ENCODE peak calls at places on chromosomes 1 and 21, in six cellular contexts. L is kidney epithelial cell, E is choroid plexus epithelial cell, P is WTC11, Q is uterus, X is IMR-90. N is an unnamed sample.

GRCh38 chr1:165637427-165637826 is 6.4 kb downstream of the MGST3 start:
- DNase-seq in L (no peak), E (peak), P (no peak), Q (no peak), X (peak), N (peak)

GRCh38 chr1:201143726-201144635 is 10.3 kb downstream of the TMEM9 start:
- DNase-seq in L (no peak), E (no peak), P (no peak), Q (no peak), X (no peak), N (no peak)

GRCh38 chr1:230494514-230494913 is 68.4 kb upstream of the PGBD5 start:
- DNase-seq in L (no peak), E (no peak), P (no peak), Q (no peak), X (no peak), N (no peak)

GRCh38 chr1:59427155-59427554 is 130.3 kb downstream of the FGGY start:
- DNase-seq in L (peak), E (no peak), P (no peak), Q (no peak), X (peak), N (no peak)

GRCh38 chr1:220099826-220100225 is 5.9 kb downstream of the IARS2 start:
- DNase-seq in L (no peak), E (no peak), P (no peak), Q (no peak), X (no peak), N (no peak)

GRCh38 chr1:110750446-110751029 is 75.8 kb upstream of the KCNA3 start:
- DNase-seq in L (no peak), E (no peak), P (no peak), Q (no peak), X (no peak), N (no peak)

GRCh38 chr1:182357913-182358312 is 33.7 kb downstream of the GLUL start:
- DNase-seq in L (no peak), E (no peak), P (no peak), Q (no peak), X (no peak), N (no peak)

GRCh38 chr1:214354440-214355148 is 73.6 kb downstream of the SMYD2 start:
- DNase-seq in L (no peak), E (no peak), P (no peak), Q (no peak), X (peak), N (no peak)

GRCh38 chr1:49630156-49630555 is 393.6 kb downstream of the AGBL4 start:
- DNase-seq in L (no peak), E (peak), P (no peak), Q (no peak), X (no peak), N (no peak)

GRCh38 chr1:44267438-44267837 is 54.2 kb downstream of the DMAP1 start:
- DNase-seq in L (no peak), E (no peak), P (no peak), Q (no peak), X (no peak), N (no peak)

GRCh38 chr1:184387871-184388670 is 1.2 kb downstream of the C1orf21 start:
- DNase-seq in L (peak), E (peak), P (no peak), Q (peak), X (peak), N (peak)

GRCh38 chr1:5831600-5832335 is 160.5 kb downstream of the NPHP4 start:
- DNase-seq in L (no peak), E (no peak), P (peak), Q (no peak), X (no peak), N (no peak)

GRCh38 chr1:38623529-38623928 is 236.0 kb downstream of the RRAGC start:
- DNase-seq in L (no peak), E (no peak), P (no peak), Q (no peak), X (no peak), N (no peak)
- TF ChIP-seq CTCF in L (no peak), E (no peak), P (no peak), Q (no peak), X (no peak), N (no peak)

DNA sequence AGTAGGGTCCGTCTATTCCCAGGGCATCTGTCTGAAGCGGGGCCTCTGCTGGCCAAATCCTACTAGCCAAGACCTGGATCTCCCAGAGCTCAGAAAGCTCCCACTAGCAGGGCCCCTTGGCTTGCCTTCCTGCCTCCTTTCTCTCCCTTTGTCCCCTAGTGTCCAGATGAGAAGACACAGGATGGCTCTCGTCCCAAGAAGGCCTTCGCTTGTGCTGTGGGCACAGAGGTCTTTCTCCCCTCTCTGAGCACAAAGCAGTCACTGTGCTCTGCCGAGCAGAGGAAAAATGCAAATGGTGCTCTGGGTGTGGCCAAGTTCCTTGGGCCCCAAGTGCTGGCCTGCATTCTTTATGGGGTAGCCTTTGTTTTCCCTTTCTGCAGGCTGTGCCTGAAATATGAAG is 13.0 kb upstream of the GPR137B start:
- DNase-seq in L (no peak), E (no peak), P (peak), Q (no peak), X (no peak), N (no peak)
- TF ChIP-seq CTCF in L (no peak), E (no peak), P (no peak), Q (no peak), X (no peak), N (no peak)

GRCh38 chr1:164534863-164535590 is 24.0 kb upstream of the PBX1 start:
- DNase-seq in L (no peak), E (no peak), P (no peak), Q (no peak), X (no peak), N (no peak)
- TF ChIP-seq CTCF in L (no peak), E (no peak), P (no peak), Q (no peak), X (no peak), N (no peak)

GRCh38 chr1:224734261-224734935 is 118.3 kb downstream of the CNIH3 start:
- DNase-seq in L (no peak), E (no peak), P (peak), Q (no peak), X (no peak), N (no peak)
- TF ChIP-seq CTCF in L (no peak), E (peak), P (no peak), Q (no peak), X (no peak), N (no peak)

GRCh38 chr21:25561668-25562641 is 45.3 kb downstream of the MRPL39 start:
- DNase-seq in L (no peak), E (peak), P (peak), Q (peak), X (peak), N (peak)
- TF ChIP-seq CTCF in L (peak), E (peak), P (no peak), Q (no peak), X (peak), N (peak)

GRCh38 chr1:65949230-65949626 is 156.5 kb downstream of the PDE4B start:
- DNase-seq in L (no peak), E (peak), P (no peak), Q (peak), X (no peak), N (peak)

GRCh38 chr1:65946376-65946775 is 153.7 kb downstream of the PDE4B start:
- DNase-seq in L (no peak), E (no peak), P (no peak), Q (no peak), X (no peak), N (no peak)

GRCh38 chr1:65946960-65947359 is 154.3 kb downstream of the PDE4B start:
- DNase-seq in L (no peak), E (no peak), P (no peak), Q (no peak), X (peak), N (no peak)

GRCh38 chr1:65949933-65950332 is 157.2 kb downstream of the PDE4B start:
- DNase-seq in L (no peak), E (no peak), P (no peak), Q (no peak), X (no peak), N (no peak)

DNA sequence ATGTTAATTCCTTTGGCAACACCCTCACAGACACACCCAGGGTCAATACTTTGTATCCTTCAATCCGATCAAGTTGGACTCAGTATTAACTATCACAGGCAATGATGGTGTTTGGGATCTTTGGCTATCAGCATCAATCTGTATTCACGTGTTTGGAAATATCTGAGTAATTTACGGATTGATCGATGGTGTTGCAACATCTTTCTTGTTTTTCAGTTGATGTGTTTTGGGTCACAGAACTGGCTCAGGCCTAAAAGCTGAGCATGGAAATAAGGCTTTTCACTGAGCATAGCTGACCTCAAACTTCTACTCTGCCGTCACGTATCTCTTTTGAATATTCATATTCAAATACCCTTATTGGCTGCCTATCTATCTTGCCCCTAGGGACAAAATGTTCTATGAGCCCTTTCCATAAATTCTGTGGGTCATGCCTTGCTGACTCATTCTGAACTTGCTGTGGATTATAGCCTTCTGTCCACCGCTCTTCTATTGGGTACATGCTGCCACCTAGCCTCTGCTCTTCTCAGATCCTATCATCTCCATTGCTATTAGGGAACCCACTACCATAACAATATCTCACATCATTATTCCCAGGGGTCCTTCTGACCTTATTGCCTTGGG is 156.0 kb downstream of the PDE4B start:
- DNase-seq in L (no peak), E (peak), P (no peak), Q (no peak), X (peak), N (peak)
- TF ChIP-seq CTCF in L (no peak), E (peak), P (no peak), Q (no peak), X (peak), N (no peak)

DNA sequence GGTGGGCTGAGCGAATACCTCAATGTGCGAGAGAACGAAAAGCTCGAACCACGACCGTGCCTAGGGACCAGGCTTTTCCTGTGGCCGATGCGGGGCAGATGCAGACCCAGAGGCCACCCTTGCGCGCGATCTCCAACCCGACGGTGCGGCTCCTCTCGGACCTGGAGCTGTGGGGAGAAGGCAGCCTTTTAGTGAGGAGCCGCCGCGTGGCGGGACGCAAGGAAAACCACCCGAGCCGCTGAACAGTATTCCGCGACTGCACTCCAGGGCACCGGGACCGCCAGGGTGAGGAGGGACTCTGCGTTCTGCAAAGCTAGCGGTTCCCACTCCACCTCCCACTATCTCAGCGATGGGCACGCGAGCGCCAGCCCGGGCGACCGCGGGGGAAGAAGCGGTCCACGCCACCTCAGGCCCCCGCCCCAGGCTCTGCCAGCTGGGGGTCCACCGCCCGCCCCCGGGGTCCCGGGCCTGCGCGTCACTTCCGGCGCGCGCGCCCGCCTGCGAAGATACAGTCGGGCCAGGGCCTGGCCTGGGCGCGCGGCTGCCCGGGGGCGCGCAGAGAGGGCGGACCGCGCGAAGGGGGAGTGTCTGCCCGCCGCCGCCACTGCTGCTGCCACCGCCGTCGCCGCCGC is 66.5 kb upstream of the PRKACB start:
- DNase-seq in L (no peak), E (peak), P (peak), Q (peak), X (peak), N (peak)
- TF ChIP-seq CTCF in L (no peak), E (no peak), P (no peak), Q (peak), X (no peak), N (peak)

GRCh38 chr1:46551597-46552095 is at the start of gene KNCN:
- DNase-seq in L (no peak), E (no peak), P (no peak), Q (no peak), X (no peak), N (no peak)

GRCh38 chr1:46555081-46555432 is 3.6 kb upstream of the KNCN start:
- DNase-seq in L (no peak), E (no peak), P (no peak), Q (no peak), X (no peak), N (no peak)

GRCh38 chr1:46554236-46555080 is 3.0 kb upstream of the KNCN start:
- DNase-seq in L (no peak), E (no peak), P (peak), Q (no peak), X (no peak), N (no peak)

GRCh38 chr1:46552357-46553237 is 1.1 kb upstream of the KNCN start:
- DNase-seq in L (no peak), E (no peak), P (no peak), Q (no peak), X (no peak), N (no peak)

DNA sequence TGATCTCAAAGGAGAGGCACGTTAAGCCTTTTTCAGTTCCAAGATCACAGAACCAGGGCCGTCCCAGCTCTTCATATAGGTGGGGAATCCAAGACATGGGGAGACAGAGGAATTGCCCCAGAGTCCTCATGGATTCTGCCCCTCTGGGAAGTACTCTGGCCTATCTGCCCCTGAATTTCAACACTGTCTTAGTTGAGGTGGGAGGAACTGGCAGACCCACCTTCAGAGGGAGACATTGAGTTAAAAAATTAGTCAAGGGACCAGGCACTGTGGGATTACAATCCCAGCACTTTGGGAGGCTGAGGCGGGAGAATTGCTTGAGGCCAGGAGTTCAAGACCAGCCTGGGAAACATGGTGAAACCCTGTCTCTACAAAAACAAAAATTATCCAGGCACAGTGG is 2.1 kb upstream of the KNCN start:
- DNase-seq in L (no peak), E (no peak), P (no peak), Q (no peak), X (no peak), N (no peak)
- TF ChIP-seq CTCF in L (no peak), E (no peak), P (no peak), Q (no peak), X (no peak), N (no peak)

N was measured in fibroblast of the aortic adventitia.